ENCODE peak calls at places on chromosomes 4 and X, in six cellular contexts. One of them, this sample, is unnamed.
A peak's percentile ranks its signal among the peaks of the same experiment; 100 is the strongest.

GRCh38 chr4:7529368-7529923 is 94.7 kb upstream of the PSAPL1 start:
- DNase-seq in AG04449: no peak
- DNase-seq in T-helper 9 cell: no peak
- DNase-seq in stimulated activated CD8-positive, alpha-beta memory T cell treated with anti-CD3 and anti-CD28 coated beads, Interleukin-4, amount 100 ng/mL, for 1 hour: no peak
- DNase-seq in tibial artery: no peak
- DNase-seq in choroid plexus epithelial cell: no peak
- DNase-seq in this sample: no peak

GRCh38 chrX:65266482-65266881 is 268.1 kb downstream of the LAS1L start:
- DNase-seq in AG04449: no peak
- DNase-seq in T-helper 9 cell: no peak
- DNase-seq in stimulated activated CD8-positive, alpha-beta memory T cell treated with anti-CD3 and anti-CD28 coated beads, Interleukin-4, amount 100 ng/mL, for 1 hour: no peak
- DNase-seq in tibial artery: no peak
- DNase-seq in choroid plexus epithelial cell: no peak
- DNase-seq in this sample: no peak

GRCh38 chrX:103797691-103798090 is 21.1 kb downstream of the PLP1 start:
- DNase-seq in AG04449: no peak
- DNase-seq in T-helper 9 cell: no peak
- DNase-seq in stimulated activated CD8-positive, alpha-beta memory T cell treated with anti-CD3 and anti-CD28 coated beads, Interleukin-4, amount 100 ng/mL, for 1 hour: no peak
- DNase-seq in tibial artery: no peak
- DNase-seq in choroid plexus epithelial cell: no peak
- DNase-seq in this sample: no peak

GRCh38 chr4:60865238-60865637 is 334.9 kb upstream of the ADGRL3 start:
- DNase-seq in AG04449: no peak
- DNase-seq in T-helper 9 cell: no peak
- DNase-seq in stimulated activated CD8-positive, alpha-beta memory T cell treated with anti-CD3 and anti-CD28 coated beads, Interleukin-4, amount 100 ng/mL, for 1 hour: no peak
- DNase-seq in tibial artery: no peak
- DNase-seq in choroid plexus epithelial cell: peak; percentile 41
- DNase-seq in this sample: no peak

GRCh38 chrX:95145848-95146540 is 1472.0 kb downstream of the FAM133A start:
- DNase-seq in AG04449: no peak
- DNase-seq in T-helper 9 cell: no peak
- DNase-seq in stimulated activated CD8-positive, alpha-beta memory T cell treated with anti-CD3 and anti-CD28 coated beads, Interleukin-4, amount 100 ng/mL, for 1 hour: no peak
- DNase-seq in tibial artery: no peak
- DNase-seq in choroid plexus epithelial cell: no peak
- DNase-seq in this sample: no peak

GRCh38 chr4:173424899-173425805 is 26.2 kb upstream of the SCRG1 start:
- DNase-seq in AG04449: peak; percentile 90
- DNase-seq in T-helper 9 cell: no peak
- DNase-seq in stimulated activated CD8-positive, alpha-beta memory T cell treated with anti-CD3 and anti-CD28 coated beads, Interleukin-4, amount 100 ng/mL, for 1 hour: no peak
- DNase-seq in tibial artery: no peak
- DNase-seq in choroid plexus epithelial cell: peak; percentile 73
- DNase-seq in this sample: no peak

GRCh38 chr4:38664704-38665401 is 854 bp downstream of the KLF3 start:
- DNase-seq in AG04449: no peak
- DNase-seq in T-helper 9 cell: peak; percentile 43
- DNase-seq in stimulated activated CD8-positive, alpha-beta memory T cell treated with anti-CD3 and anti-CD28 coated beads, Interleukin-4, amount 100 ng/mL, for 1 hour: no peak
- DNase-seq in tibial artery: peak; percentile 55
- DNase-seq in choroid plexus epithelial cell: peak; percentile 54
- DNase-seq in this sample: peak; percentile 59

GRCh38 chr4:83631066-83631465 is 95.2 kb downstream of the GPAT3 start:
- DNase-seq in AG04449: no peak
- DNase-seq in T-helper 9 cell: no peak
- DNase-seq in stimulated activated CD8-positive, alpha-beta memory T cell treated with anti-CD3 and anti-CD28 coated beads, Interleukin-4, amount 100 ng/mL, for 1 hour: no peak
- DNase-seq in tibial artery: no peak
- DNase-seq in choroid plexus epithelial cell: peak; percentile 42
- DNase-seq in this sample: no peak

GRCh38 chr4:10535900-10536299 is 78.7 kb upstream of the ZNF518B start:
- DNase-seq in AG04449: no peak
- DNase-seq in T-helper 9 cell: no peak
- DNase-seq in stimulated activated CD8-positive, alpha-beta memory T cell treated with anti-CD3 and anti-CD28 coated beads, Interleukin-4, amount 100 ng/mL, for 1 hour: no peak
- DNase-seq in tibial artery: no peak
- DNase-seq in choroid plexus epithelial cell: no peak
- DNase-seq in this sample: peak; percentile 14

GRCh38 chrX:11298600-11298999 is 5.4 kb downstream of the AMELX start:
- DNase-seq in AG04449: no peak
- DNase-seq in T-helper 9 cell: no peak
- DNase-seq in stimulated activated CD8-positive, alpha-beta memory T cell treated with anti-CD3 and anti-CD28 coated beads, Interleukin-4, amount 100 ng/mL, for 1 hour: no peak
- DNase-seq in tibial artery: no peak
- DNase-seq in choroid plexus epithelial cell: no peak
- DNase-seq in this sample: no peak

GRCh38 chr4:78242071-78242470 is 184.9 kb downstream of the FRAS1 start:
- DNase-seq in AG04449: no peak
- DNase-seq in T-helper 9 cell: no peak
- DNase-seq in stimulated activated CD8-positive, alpha-beta memory T cell treated with anti-CD3 and anti-CD28 coated beads, Interleukin-4, amount 100 ng/mL, for 1 hour: no peak
- DNase-seq in tibial artery: no peak
- DNase-seq in choroid plexus epithelial cell: peak; percentile 37
- DNase-seq in this sample: no peak

GRCh38 chr4:27094785-27095184 is 234.1 kb downstream of the STIM2 start:
- DNase-seq in AG04449: no peak
- DNase-seq in T-helper 9 cell: no peak
- DNase-seq in stimulated activated CD8-positive, alpha-beta memory T cell treated with anti-CD3 and anti-CD28 coated beads, Interleukin-4, amount 100 ng/mL, for 1 hour: no peak
- DNase-seq in tibial artery: no peak
- DNase-seq in choroid plexus epithelial cell: peak; percentile 19
- DNase-seq in this sample: no peak

GRCh38 chr4:125951275-125951887 is 636.6 kb downstream of the FAT4 start:
- DNase-seq in AG04449: peak; percentile 17
- DNase-seq in T-helper 9 cell: no peak
- DNase-seq in stimulated activated CD8-positive, alpha-beta memory T cell treated with anti-CD3 and anti-CD28 coated beads, Interleukin-4, amount 100 ng/mL, for 1 hour: no peak
- DNase-seq in tibial artery: no peak
- DNase-seq in choroid plexus epithelial cell: peak; percentile 1
- DNase-seq in this sample: no peak

This sample was measured in GM20000.